ENCODE peak calls at places on chromosomes 13 and 19, in five cellular contexts. One of them, this sample, is unnamed.

GRCh38 chr19:45442927-45443461 is 19.3 kb upstream of the ERCC1 start:
- DNase-seq in stimulated activated CD4-positive, alpha-beta T cell treated with anti-CD3 and anti-CD28 coated beads, TNF-alpha, amount 100 ng/mL, for 24 hours: no peak
- DNase-seq in left cardiac atrium: peak
- DNase-seq in H54: no peak
- DNase-seq in SW480: no peak
- DNase-seq in this sample: peak

GRCh38 chr13:107031691-107032090 is 463.8 kb upstream of the ARGLU1 start:
- DNase-seq in SW480: no peak
- DNase-seq in left cardiac atrium: no peak
- DNase-seq in stimulated activated CD4-positive, alpha-beta T cell treated with anti-CD3 and anti-CD28 coated beads, TNF-alpha, amount 100 ng/mL, for 24 hours: no peak
- DNase-seq in H54: no peak
- DNase-seq in this sample: no peak

GRCh38 chr19:6828306-6828697 is 55.8 kb downstream of the VAV1 start:
- DNase-seq in SW480: peak
- DNase-seq in stimulated activated CD4-positive, alpha-beta T cell treated with anti-CD3 and anti-CD28 coated beads, TNF-alpha, amount 100 ng/mL, for 24 hours: no peak
- DNase-seq in left cardiac atrium: no peak
- DNase-seq in H54: peak
- DNase-seq in this sample: no peak

GRCh38 chr19:52369463-52370340 is at the start of gene ZNF880:
- DNase-seq in stimulated activated CD4-positive, alpha-beta T cell treated with anti-CD3 and anti-CD28 coated beads, TNF-alpha, amount 100 ng/mL, for 24 hours: peak
- DNase-seq in SW480: no peak
- DNase-seq in H54: peak
- DNase-seq in left cardiac atrium: peak
- DNase-seq in this sample: peak

GRCh38 chr19:38734426-38735256 is 9.6 kb downstream of the CAPN12 start:
- DNase-seq in left cardiac atrium: no peak
- DNase-seq in H54: peak
- DNase-seq in SW480: peak
- DNase-seq in stimulated activated CD4-positive, alpha-beta T cell treated with anti-CD3 and anti-CD28 coated beads, TNF-alpha, amount 100 ng/mL, for 24 hours: no peak
- DNase-seq in this sample: peak

GRCh38 chr19:42286349-42287016 is 15.4 kb upstream of the PRR19 start:
- DNase-seq in H54: no peak
- DNase-seq in left cardiac atrium: peak
- DNase-seq in SW480: no peak
- DNase-seq in stimulated activated CD4-positive, alpha-beta T cell treated with anti-CD3 and anti-CD28 coated beads, TNF-alpha, amount 100 ng/mL, for 24 hours: no peak
- DNase-seq in this sample: no peak

GRCh38 chr19:18464646-18465045 is 26.7 kb upstream of the ISYNA1 start:
- DNase-seq in stimulated activated CD4-positive, alpha-beta T cell treated with anti-CD3 and anti-CD28 coated beads, TNF-alpha, amount 100 ng/mL, for 24 hours: no peak
- DNase-seq in left cardiac atrium: peak
- DNase-seq in SW480: no peak
- DNase-seq in H54: peak
- DNase-seq in this sample: no peak

GRCh38 chr19:49682274-49682673 is 5.2 kb downstream of the PRMT1 start:
- DNase-seq in SW480: no peak
- DNase-seq in H54: no peak
- DNase-seq in left cardiac atrium: no peak
- DNase-seq in stimulated activated CD4-positive, alpha-beta T cell treated with anti-CD3 and anti-CD28 coated beads, TNF-alpha, amount 100 ng/mL, for 24 hours: no peak
- DNase-seq in this sample: no peak

GRCh38 chr13:105783261-105783660 is 752.2 kb downstream of the EFNB2 start:
- DNase-seq in stimulated activated CD4-positive, alpha-beta T cell treated with anti-CD3 and anti-CD28 coated beads, TNF-alpha, amount 100 ng/mL, for 24 hours: no peak
- DNase-seq in SW480: no peak
- DNase-seq in H54: no peak
- DNase-seq in left cardiac atrium: no peak
- DNase-seq in this sample: no peak

GRCh38 chr19:47352095-47352494 is 3.0 kb downstream of the DHX34 start:
- DNase-seq in stimulated activated CD4-positive, alpha-beta T cell treated with anti-CD3 and anti-CD28 coated beads, TNF-alpha, amount 100 ng/mL, for 24 hours: no peak
- DNase-seq in SW480: no peak
- DNase-seq in left cardiac atrium: no peak
- DNase-seq in H54: no peak
- DNase-seq in this sample: no peak

GRCh38 chr19:51514866-51515481 is 13.4 kb upstream of the SIGLEC12 start:
- DNase-seq in left cardiac atrium: no peak
- DNase-seq in H54: peak
- DNase-seq in stimulated activated CD4-positive, alpha-beta T cell treated with anti-CD3 and anti-CD28 coated beads, TNF-alpha, amount 100 ng/mL, for 24 hours: peak
- DNase-seq in SW480: peak
- DNase-seq in this sample: peak

GRCh38 chr19:41175825-41176734 is 16.9 kb upstream of the CYP2S1 start:
- DNase-seq in stimulated activated CD4-positive, alpha-beta T cell treated with anti-CD3 and anti-CD28 coated beads, TNF-alpha, amount 100 ng/mL, for 24 hours: peak
- DNase-seq in H54: peak
- DNase-seq in SW480: peak
- DNase-seq in left cardiac atrium: peak
- DNase-seq in this sample: no peak

GRCh38 chr19:46985532-46986415 is 33.9 kb upstream of the NPAS1 start:
- DNase-seq in H54: no peak
- DNase-seq in stimulated activated CD4-positive, alpha-beta T cell treated with anti-CD3 and anti-CD28 coated beads, TNF-alpha, amount 100 ng/mL, for 24 hours: no peak
- DNase-seq in SW480: no peak
- DNase-seq in left cardiac atrium: no peak
- DNase-seq in this sample: no peak

GRCh38 chr19:50415661-50416033 is 3.1 kb upstream of the SPIB start:
- DNase-seq in stimulated activated CD4-positive, alpha-beta T cell treated with anti-CD3 and anti-CD28 coated beads, TNF-alpha, amount 100 ng/mL, for 24 hours: no peak
- DNase-seq in H54: no peak
- DNase-seq in left cardiac atrium: no peak
- DNase-seq in SW480: no peak
- DNase-seq in this sample: peak

GRCh38 chr19:19042732-19043274 is 9.4 kb downstream of the ARMC6 start:
- DNase-seq in stimulated activated CD4-positive, alpha-beta T cell treated with anti-CD3 and anti-CD28 coated beads, TNF-alpha, amount 100 ng/mL, for 24 hours: no peak
- DNase-seq in H54: no peak
- DNase-seq in left cardiac atrium: no peak
- DNase-seq in SW480: no peak
- DNase-seq in this sample: no peak

GRCh38 chr13:23660249-23660648 is 90.0 kb downstream of the TNFRSF19 start:
- DNase-seq in SW480: no peak
- DNase-seq in stimulated activated CD4-positive, alpha-beta T cell treated with anti-CD3 and anti-CD28 coated beads, TNF-alpha, amount 100 ng/mL, for 24 hours: no peak
- DNase-seq in left cardiac atrium: no peak
- DNase-seq in H54: no peak
- DNase-seq in this sample: no peak

GRCh38 chr19:49155005-49155826 is at the start of gene HRC:
- DNase-seq in stimulated activated CD4-positive, alpha-beta T cell treated with anti-CD3 and anti-CD28 coated beads, TNF-alpha, amount 100 ng/mL, for 24 hours: no peak
- DNase-seq in left cardiac atrium: peak
- DNase-seq in H54: no peak
- DNase-seq in SW480: no peak
- DNase-seq in this sample: no peak

GRCh38 chr13:97407540-97407939 is 26.4 kb upstream of the RAP2A start:
- DNase-seq in H54: no peak
- DNase-seq in SW480: no peak
- DNase-seq in left cardiac atrium: no peak
- DNase-seq in stimulated activated CD4-positive, alpha-beta T cell treated with anti-CD3 and anti-CD28 coated beads, TNF-alpha, amount 100 ng/mL, for 24 hours: no peak
- DNase-seq in this sample: no peak

GRCh38 chr13:27967736-27968315 is 1.3 kb downstream of the CDX2 start:
- DNase-seq in stimulated activated CD4-positive, alpha-beta T cell treated with anti-CD3 and anti-CD28 coated beads, TNF-alpha, amount 100 ng/mL, for 24 hours: no peak
- DNase-seq in SW480: peak
- DNase-seq in H54: no peak
- DNase-seq in left cardiac atrium: no peak
- DNase-seq in this sample: no peak

GRCh38 chr19:16076958-16077611 is 790 bp downstream of the TPM4 start:
- DNase-seq in left cardiac atrium: peak
- DNase-seq in H54: no peak
- DNase-seq in stimulated activated CD4-positive, alpha-beta T cell treated with anti-CD3 and anti-CD28 coated beads, TNF-alpha, amount 100 ng/mL, for 24 hours: no peak
- DNase-seq in SW480: peak
- DNase-seq in this sample: no peak

GRCh38 chr19:5046339-5047039 is 77.6 kb downstream of the KDM4B start:
- DNase-seq in SW480: peak
- DNase-seq in stimulated activated CD4-positive, alpha-beta T cell treated with anti-CD3 and anti-CD28 coated beads, TNF-alpha, amount 100 ng/mL, for 24 hours: no peak
- DNase-seq in H54: peak
- DNase-seq in left cardiac atrium: no peak
- DNase-seq in this sample: no peak

GRCh38 chr19:23799321-23799720 is 40.6 kb upstream of the ZNF681 start:
- DNase-seq in left cardiac atrium: no peak
- DNase-seq in H54: no peak
- DNase-seq in stimulated activated CD4-positive, alpha-beta T cell treated with anti-CD3 and anti-CD28 coated beads, TNF-alpha, amount 100 ng/mL, for 24 hours: no peak
- DNase-seq in SW480: no peak
- DNase-seq in this sample: peak

This sample was measured in GM12865.